ENCODE peak calls at places on chromosomes 7 and 10, in four cellular contexts. L is cardiac fibroblast, F is kidney glomerular epithelial cell, V is AG20443. I is an unnamed sample.

GRCh38 chr7:101112233-101112632 is 14.7 kb upstream of the SERPINE1 start:
- DNase-seq in F (no peak), L (peak; percentile 99), V (no peak), I (no peak)

GRCh38 chr10:117237401-117237991 is 3.4 kb upstream of the SLC18A2 start:
- DNase-seq in V (no peak), F (no peak), L (no peak), I (no peak)

GRCh38 chr7:16753932-16754571 is 497 bp downstream of the TSPAN13 start:
- DNase-seq in F (peak; percentile 12), V (peak; percentile 48), L (peak; percentile 24), I (peak; percentile 52)

GRCh38 chr10:22573820-22574569 is 140.4 kb downstream of the PIP4K2A start:
- DNase-seq in L (peak; percentile 53), V (peak; percentile 54), F (no peak), I (peak; percentile 2)

GRCh38 chr7:107539824-107540223 is 23.9 kb downstream of the COG5 start:
- DNase-seq in V (no peak), F (no peak), L (no peak), I (no peak)

GRCh38 chr7:30465342-30466170 is 13.0 kb downstream of the NOD1 start:
- DNase-seq in L (peak; percentile 47), V (peak; percentile 29), F (no peak), I (peak; percentile 19)

GRCh38 chr10:70596860-70597809 is 5.4 kb downstream of the PRF1 start:
- DNase-seq in V (no peak), L (no peak), F (no peak), I (no peak)

GRCh38 chr7:137986252-137987010 is 15.5 kb downstream of the CREB3L2 start:
- DNase-seq in L (peak; percentile 89), V (peak; percentile 79), F (peak; percentile 70), I (no peak)

GRCh38 chr7:18521945-18522566 is 26.5 kb downstream of the HDAC9 start:
- DNase-seq in V (no peak), F (no peak), L (no peak), I (no peak)

GRCh38 chr7:8480466-8480865 is 47.1 kb downstream of the NXPH1 start:
- DNase-seq in L (no peak), F (no peak), V (no peak), I (no peak)

GRCh38 chr7:156640949-156641485 is 443 bp downstream of the RNF32 start:
- DNase-seq in V (no peak), L (peak; percentile 34), F (peak; percentile 68), I (no peak)